ENCODE peak calls at places on chromosomes 6 and 20, in four cellular contexts. H, B, F and Q are unnamed samples.

GRCh38 chr6:24933868-24934401 is 1.8 kb downstream of the RIPOR2 start:
- DNase-seq in H (peak), B (peak), F (no peak), Q (no peak)

GRCh38 chr6:129774697-129775447 is 64.9 kb upstream of the ARHGAP18 start:
- DNase-seq in B (peak), F (no peak), H (peak), Q (no peak)

GRCh38 chr6:109039795-109040194 is 54.9 kb downstream of the SESN1 start:
- DNase-seq in H (no peak), B (no peak), F (no peak), Q (no peak)

GRCh38 chr6:156803353-156803752 is 26.2 kb downstream of the ARID1B start:
- DNase-seq in F (no peak), H (no peak), B (no peak), Q (no peak)

GRCh38 chr6:16511723-16512584 is 249.3 kb downstream of the ATXN1 start:
- DNase-seq in F (no peak), B (no peak), H (no peak), Q (peak)

GRCh38 chr20:41205313-41205712 is 68.0 kb downstream of the PLCG1 start:
- DNase-seq in H (no peak), F (no peak), B (no peak), Q (no peak)

GRCh38 chr20:36092424-36093024 is 62.0 kb upstream of the EPB41L1 start:
- DNase-seq in F (peak), B (no peak), H (peak), Q (peak)

GRCh38 chr6:81696505-81696904 is 56.0 kb downstream of the TENT5A start:
- DNase-seq in F (no peak), H (no peak), B (no peak), Q (no peak)

GRCh38 chr6:106740287-106740686 is 110.9 kb downstream of the QRSL1 start:
- DNase-seq in F (no peak), H (no peak), B (no peak), Q (no peak)

GRCh38 chr6:148577687-148578488 is 168.9 kb upstream of the UST start:
- DNase-seq in H (peak), B (peak), F (no peak), Q (peak)

GRCh38 chr6:88166901-88167624 is 916 bp upstream of the CNR1 start:
- DNase-seq in F (no peak), B (no peak), H (peak), Q (no peak)

GRCh38 chr6:122704086-122704485 is 75.4 kb upstream of the FABP7 start:
- DNase-seq in B (no peak), F (no peak), H (no peak), Q (no peak)

GRCh38 chr6:151160869-151161268 is 78.9 kb upstream of the AKAP12 start:
- DNase-seq in H (no peak), F (no peak), B (no peak), Q (peak)

GRCh38 chr6:109834131-109834530 is 143.0 kb downstream of the FIG4 start:
- DNase-seq in B (no peak), F (no peak), H (no peak), Q (no peak)

GRCh38 chr20:45407067-45407745 is 883 bp upstream of the DBNDD2 start:
- DNase-seq in F (no peak), H (peak), B (peak), Q (no peak)

GRCh38 chr20:54346269-54346668 is 129.1 kb upstream of the DOK5 start:
- DNase-seq in H (no peak), B (no peak), F (no peak), Q (no peak)

GRCh38 chr20:58634818-58635665 is 16.0 kb upstream of the STX16 start:
- DNase-seq in H (no peak), B (no peak), F (no peak), Q (no peak)

GRCh38 chr6:103183831-103184411 is 1675.8 kb downstream of the HACE1 start:
- DNase-seq in B (no peak), F (no peak), H (peak), Q (peak)

GRCh38 chr20:33602826-33603590 is 59.1 kb upstream of the C20orf144 start:
- DNase-seq in H (no peak), F (no peak), B (no peak), Q (no peak)
- H3K4me3 ChIP-seq in H (no peak), F (no peak), B (no peak), Q (no peak)

GRCh38 chr6:18444176-18444575 is 57.0 kb downstream of the RNF144B start:
- DNase-seq in H (no peak), F (no peak), B (no peak), Q (no peak)
- H3K4me3 ChIP-seq in H (no peak), F (no peak), B (no peak), Q (no peak)

GRCh38 chr6:56789879-56790278 is 147.2 kb upstream of the DST start:
- DNase-seq in H (no peak), F (no peak), B (no peak), Q (no peak)
- H3K4me3 ChIP-seq in H (no peak), F (no peak), B (no peak), Q (no peak)

GRCh38 chr6:168885741-168886140 is 367.9 kb downstream of the THBS2 start:
- DNase-seq in H (no peak), B (no peak), F (no peak), Q (no peak)

GRCh38 chr6:168883410-168884049 is 370.1 kb downstream of the THBS2 start:
- DNase-seq in H (no peak), F (no peak), B (no peak), Q (no peak)

GRCh38 chr6:168885196-168885595 is 368.4 kb downstream of the THBS2 start:
- DNase-seq in B (no peak), H (no peak), F (no peak), Q (no peak)

GRCh38 chr6:168884050-168884645 is 369.5 kb downstream of the THBS2 start:
- DNase-seq in B (no peak), H (no peak), F (no peak), Q (no peak)

DNA sequence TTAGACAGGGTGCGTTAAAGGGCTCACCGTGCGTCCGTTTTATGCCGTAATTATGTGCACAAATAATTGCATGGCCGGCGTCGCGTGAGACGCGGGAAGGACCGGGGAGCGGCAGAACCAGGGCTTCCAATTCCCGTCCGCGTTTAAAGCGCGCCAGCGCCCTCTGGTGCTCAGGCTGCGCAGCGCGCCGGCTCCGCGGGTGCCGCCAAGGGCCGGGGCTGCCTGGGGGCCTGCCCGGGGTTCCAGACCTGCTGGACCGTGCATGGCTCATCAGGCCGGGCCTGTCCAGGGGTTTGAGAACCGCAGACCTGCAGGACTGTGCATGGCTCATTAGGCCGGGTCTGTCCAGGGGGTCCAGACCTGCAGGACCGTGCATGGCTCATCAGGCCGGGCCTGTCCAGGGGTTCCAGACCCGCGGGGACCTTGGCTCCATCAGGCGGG is 369.0 kb downstream of the THBS2 start:
- DNase-seq in F (peak), H (peak), B (peak), Q (peak)
- H3K4me3 ChIP-seq in F (peak), H (no peak), B (no peak), Q (peak)

GRCh38 chr6:145865175-145865574 is 50.6 kb upstream of the FBXO30 start:
- DNase-seq in B (no peak), F (no peak), H (peak), Q (no peak)
- H3K4me3 ChIP-seq in B (no peak), F (peak), H (no peak), Q (no peak)

DNA sequence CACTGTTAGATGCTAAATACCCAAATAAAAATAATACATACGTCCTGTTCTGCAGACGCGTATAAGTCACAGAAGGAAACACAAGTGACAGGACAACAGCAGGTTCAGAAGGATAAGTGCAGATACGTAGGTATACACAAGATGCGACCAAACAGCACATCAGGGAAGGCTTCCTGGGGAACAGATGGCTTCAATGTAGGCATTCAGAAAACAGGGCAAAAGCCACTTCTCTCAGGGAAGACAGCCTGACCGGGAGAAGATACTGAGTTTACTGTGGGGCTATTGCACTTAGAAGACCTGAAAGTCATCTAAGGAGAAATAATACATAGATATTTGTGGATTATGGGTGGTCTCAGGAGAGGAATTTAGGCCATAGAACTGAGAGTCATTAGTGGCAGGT is 1.9 kb downstream of the HLA-DPA1 start:
- DNase-seq in B (no peak), H (no peak), F (no peak), Q (no peak)
- H3K4me3 ChIP-seq in B (no peak), H (no peak), F (no peak), Q (no peak)

DNA sequence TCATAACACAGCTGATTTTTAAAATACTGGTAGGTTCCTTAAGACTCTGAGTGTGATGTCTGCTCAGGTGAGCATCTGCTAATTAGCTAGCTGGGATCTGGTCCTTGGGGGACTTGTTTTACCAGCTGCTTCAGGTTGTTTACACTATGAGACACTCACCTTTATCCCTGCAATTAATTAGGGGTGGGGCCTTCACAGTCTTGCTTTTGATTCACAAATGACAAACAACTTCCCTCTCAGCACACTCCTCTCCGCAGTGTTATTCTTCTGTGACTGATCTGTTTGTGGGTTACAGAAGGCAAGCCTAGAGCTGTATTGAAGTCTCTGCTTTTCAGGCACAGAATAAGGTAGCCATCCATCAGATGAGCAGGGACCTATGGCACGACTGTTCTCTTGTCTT is 62.0 kb upstream of the CD83 start:
- DNase-seq in H (no peak), B (no peak), F (no peak), Q (no peak)
- H3K4me3 ChIP-seq in H (no peak), B (no peak), F (no peak), Q (no peak)